ENCODE peak calls at places on chromosomes 7 and 10, in six cellular contexts. E is heart left ventricle, U is H1, W is endothelial cell of umbilical vein, G is SK-N-SH, K is tibial artery. B is an unnamed sample.

GRCh38 chr10:25142465-25142864 is 32.3 kb upstream of the GPR158 start:
- DNase-seq in K (no peak), G (no peak), E (no peak), W (no peak), U (no peak), B (no peak)

GRCh38 chr7:84191842-84192241 is 2.7 kb downstream of the SEMA3A start:
- DNase-seq in G (no peak), K (no peak), E (no peak), U (no peak), W (peak; percentile 55), B (no peak)

GRCh38 chr10:32413513-32413912 is 32.4 kb upstream of the CCDC7 start:
- DNase-seq in U (no peak), K (no peak), W (peak; percentile 49), E (no peak), G (no peak), B (no peak)

GRCh38 chr7:69906309-69906995 is 308.2 kb downstream of the AUTS2 start:
- DNase-seq in K (no peak), G (no peak), E (no peak), W (no peak), U (no peak), B (no peak)

GRCh38 chr7:42476255-42476654 is 239.2 kb upstream of the GLI3 start:
- DNase-seq in U (no peak), E (no peak), K (no peak), G (no peak), W (no peak), B (no peak)

GRCh38 chr10:108358912-108359311 is 1194.4 kb upstream of the SORCS1 start:
- DNase-seq in W (no peak), E (no peak), G (peak; percentile 4), K (no peak), U (no peak), B (no peak)

GRCh38 chr10:114648368-114648767 is 9.7 kb downstream of the ABLIM1 start:
- DNase-seq in W (peak; percentile 86), E (no peak), K (no peak), G (no peak), U (no peak), B (no peak)

GRCh38 chr7:68107256-68107655 is 1110.6 kb downstream of the TYW1 start:
- DNase-seq in W (no peak), K (no peak), E (peak; percentile 19), G (peak; percentile 49), U (no peak), B (no peak)

GRCh38 chr10:129583831-129584230 is 116.8 kb downstream of the MGMT start:
- DNase-seq in K (no peak), W (no peak), G (no peak), E (no peak), U (no peak), B (no peak)

GRCh38 chr10:48811917-48812316 is 127.2 kb downstream of the WDFY4 start:
- DNase-seq in U (no peak), E (no peak), W (no peak), G (no peak), K (no peak), B (no peak)

GRCh38 chr10:107986571-107986970 is 822.1 kb upstream of the SORCS1 start:
- DNase-seq in G (no peak), E (no peak), W (no peak), K (no peak), U (no peak), B (no peak)

GRCh38 chr7:106294334-106294733 is 9.6 kb upstream of the NAMPT start:
- DNase-seq in K (no peak), W (no peak), E (no peak), U (no peak), G (no peak), B (no peak)

GRCh38 chr10:133618851-133619250 is 7.7 kb downstream of the FRG2B start:
- DNase-seq in E (no peak), W (no peak), G (no peak), K (no peak), U (no peak), B (no peak)

GRCh38 chr7:98133181-98133580 is 26.5 kb downstream of the LMTK2 start:
- DNase-seq in E (no peak), G (no peak), W (no peak), U (no peak), K (no peak), B (no peak)

GRCh38 chr10:28120043-28120749 is 121.3 kb upstream of the ODAD2 start:
- DNase-seq in K (no peak), G (no peak), W (no peak), E (no peak), U (no peak), B (no peak)

GRCh38 chr7:2529161-2530075 is 9.8 kb downstream of the LFNG start:
- DNase-seq in W (peak; percentile 44), E (peak; percentile 74), K (peak; percentile 81), G (no peak), U (no peak), B (peak; percentile 67)

GRCh38 chr7:129714514-129715063 is 103.1 kb downstream of the NRF1 start:
- DNase-seq in U (no peak), G (no peak), E (no peak), K (no peak), W (no peak), B (no peak)

GRCh38 chr7:50766808-50767207 is 15.9 kb downstream of the GRB10 start:
- DNase-seq in E (no peak), U (no peak), W (no peak), G (no peak), K (no peak), B (no peak)

GRCh38 chr7:69213882-69214281 is 384.4 kb upstream of the AUTS2 start:
- DNase-seq in W (no peak), U (no peak), G (no peak), K (no peak), E (no peak), B (no peak)

GRCh38 chr7:47901542-47901941 is 46.7 kb downstream of the PKD1L1 start:
- DNase-seq in G (no peak), K (no peak), E (no peak), U (no peak), W (no peak), B (no peak)

GRCh38 chr10:24784061-24784460 is 60.4 kb upstream of the ARHGAP21 start:
- DNase-seq in E (no peak), U (no peak), W (no peak), K (no peak), G (no peak), B (no peak)

GRCh38 chr10:100504101-100504500 is 15.6 kb downstream of the SEC31B start:
- DNase-seq in W (no peak), U (no peak), K (no peak), G (no peak), E (no peak), B (no peak)

GRCh38 chr7:137990251-137990901 is 11.5 kb downstream of the CREB3L2 start:
- DNase-seq in W (peak; percentile 99), G (no peak), K (no peak), U (no peak), E (no peak), B (no peak)

GRCh38 chr7:48180981-48181380 is 9.7 kb downstream of the ABCA13 start:
- DNase-seq in E (no peak), U (no peak), G (no peak), K (no peak), W (no peak), B (no peak)

GRCh38 chr10:7260412-7260900 is 150.4 kb downstream of the SFMBT2 start:
- DNase-seq in E (peak; percentile 75), G (peak; percentile 55), K (peak; percentile 77), W (peak; percentile 64), U (no peak), B (peak; percentile 3)

DNA sequence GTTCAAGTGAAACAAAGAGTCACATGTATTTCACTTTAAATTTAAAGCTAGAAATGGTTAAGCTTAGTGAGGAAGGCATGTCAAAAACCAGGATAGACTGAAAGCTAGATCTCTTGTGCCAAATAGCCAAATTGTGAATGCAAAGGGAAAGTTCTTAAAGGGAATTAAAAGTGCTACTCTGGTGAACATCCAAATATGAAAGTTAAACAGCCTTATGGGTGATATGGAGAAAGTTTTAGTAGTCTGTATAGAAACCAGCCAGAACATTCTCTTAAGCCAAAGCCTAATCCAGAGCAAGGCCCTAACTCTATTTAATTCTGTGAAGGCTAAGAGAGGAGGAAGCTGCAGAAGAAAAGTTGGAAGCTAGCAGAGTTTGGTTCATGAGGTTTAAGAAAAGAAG is 47.1 kb downstream of the MXI1 start:
- DNase-seq in W (no peak), G (no peak), E (no peak), U (no peak), K (no peak), B (no peak)
- H3K4me3 ChIP-seq in W (no peak overlapping the region), G (no peak overlapping the region), E (no peak overlapping the region), U (no peak overlapping the region), K (no peak overlapping the region), B (no peak overlapping the region)

DNA sequence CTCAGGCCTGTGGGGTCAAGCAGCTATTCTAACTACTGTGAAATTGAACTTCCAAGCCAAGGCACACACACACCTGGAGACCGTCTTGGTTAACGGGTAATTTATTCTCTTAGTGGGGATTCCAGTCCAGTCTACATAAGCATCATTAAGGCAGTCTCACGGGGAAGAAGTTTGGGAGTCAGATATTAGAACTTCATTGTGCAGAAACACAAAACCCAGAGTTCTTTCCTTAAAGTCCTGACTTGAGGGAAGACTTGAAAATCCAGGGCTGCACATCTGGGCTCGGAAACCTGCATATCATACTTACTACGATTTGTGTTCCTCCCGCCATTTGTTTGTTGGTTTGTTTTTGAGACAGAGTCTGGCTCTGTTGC is 112.0 kb downstream of the PTPRN2 start:
- DNase-seq in W (no peak), K (no peak), E (no peak), G (no peak), U (no peak), B (no peak)
- H3K9me3 ChIP-seq in W (peaks cover 2% of the 10 kb centered on the region), K (no peaks in the 10 kb centered on the region), E (no peaks in the 10 kb centered on the region), G (no peaks in the 10 kb centered on the region), U (no peaks in the 10 kb centered on the region), B (no peaks in the 10 kb centered on the region)

DNA sequence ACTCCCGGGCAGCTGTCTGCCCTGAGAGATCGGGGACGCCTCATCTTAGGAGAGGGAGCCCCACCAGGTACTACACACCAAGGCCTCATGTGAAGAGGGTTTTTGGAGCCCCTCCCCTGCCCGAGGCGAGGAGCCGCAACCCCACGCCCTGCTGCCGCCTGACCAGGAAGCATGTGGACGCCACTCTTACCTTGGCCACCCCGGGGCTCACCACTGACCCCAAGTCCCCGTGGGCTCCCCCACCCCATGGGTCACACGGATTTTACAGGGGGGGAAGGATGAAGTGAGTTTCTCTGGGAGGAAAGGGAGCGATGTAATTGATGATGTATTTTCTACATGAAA is 17.6 kb downstream of the CYP2W1 start:
- DNase-seq in G (no peak), W (no peak), U (no peak), K (no peak), E (no peak), B (no peak)
- H3K4me3 ChIP-seq in G (no peak overlapping the region), W (no peak overlapping the region), U (no peak overlapping the region), K (no peak overlapping the region), E (no peak overlapping the region), B (no peak overlapping the region)

GRCh38 chr7:158317238-158318205 is 270.1 kb downstream of the PTPRN2 start:
- DNase-seq in K (no peak), G (no peak), E (no peak), U (peak; percentile 86), W (no peak), B (no peak)

GRCh38 chr7:158316466-158317031 is 271.1 kb downstream of the PTPRN2 start:
- DNase-seq in U (peak; percentile 57), K (no peak), G (no peak), E (no peak), W (no peak), B (no peak)

GRCh38 chr7:158320328-158320727 is 267.3 kb downstream of the PTPRN2 start:
- DNase-seq in W (no peak), G (no peak), U (no peak), K (no peak), E (no peak), B (no peak)

GRCh38 chr7:158315881-158316280 is 271.7 kb downstream of the PTPRN2 start:
- DNase-seq in W (no peak), G (no peak), K (no peak), E (no peak), U (no peak), B (no peak)

GRCh38 chr7:158318511-158318913 is 269.1 kb downstream of the PTPRN2 start:
- DNase-seq in E (no peak), K (no peak), G (no peak), U (peak; percentile 60), W (no peak), B (no peak)
- H3K9me3 ChIP-seq in E (no peaks in the 10 kb centered on the region), K (peaks cover 3% of the 10 kb centered on the region), G (no peaks in the 10 kb centered on the region), U (peaks cover 59% of the 10 kb centered on the region), W (peaks cover 5% of the 10 kb centered on the region), B (no peaks in the 10 kb centered on the region)

B was measured in esophagus squamous epithelium.